ENCODE peak calls at places on chromosome 21, in nine cellular contexts. One of them, this sample, is unnamed.
A peak's percentile ranks its signal among the peaks of the same experiment; 100 is the strongest.

GRCh38 chr21:27213328-27213727 is 246.4 kb upstream of the ADAMTS5 start:
- DNase-seq in SK-N-SH: no peak
- DNase-seq in GM23338: peak; percentile 62
- DNase-seq in HL-60: no peak
- DNase-seq in stomach: no peak
- DNase-seq in sigmoid colon: no peak
- DNase-seq in Panc1: no peak
- DNase-seq in endothelial cell of umbilical vein: no peak
- DNase-seq in spleen: no peak
- DNase-seq in this sample: no peak

GRCh38 chr21:23639726-23640125 is 1967.6 kb downstream of the MRPL39 start:
- DNase-seq in SK-N-SH: no peak
- DNase-seq in HL-60: no peak
- DNase-seq in endothelial cell of umbilical vein: no peak
- DNase-seq in Panc1: no peak
- DNase-seq in GM23338: no peak
- DNase-seq in sigmoid colon: no peak
- DNase-seq in spleen: no peak
- DNase-seq in stomach: no peak
- DNase-seq in this sample: no peak

GRCh38 chr21:25176637-25177412 is 430.5 kb downstream of the MRPL39 start:
- DNase-seq in endothelial cell of umbilical vein: no peak
- DNase-seq in stomach: no peak
- DNase-seq in HL-60: no peak
- DNase-seq in Panc1: no peak
- DNase-seq in sigmoid colon: no peak
- DNase-seq in spleen: no peak
- DNase-seq in GM23338: no peak
- DNase-seq in SK-N-SH: peak; percentile 10
- DNase-seq in this sample: no peak

GRCh38 chr21:18384771-18385170 is 18.8 kb downstream of the TMPRSS15 start:
- DNase-seq in sigmoid colon: no peak
- DNase-seq in endothelial cell of umbilical vein: peak; percentile 1
- DNase-seq in HL-60: no peak
- DNase-seq in stomach: no peak
- DNase-seq in Panc1: no peak
- DNase-seq in spleen: no peak
- DNase-seq in GM23338: peak; percentile 76
- DNase-seq in SK-N-SH: peak; percentile 17
- DNase-seq in this sample: no peak

GRCh38 chr21:36247316-36247715 is 72.7 kb upstream of the MORC3 start:
- DNase-seq in spleen: no peak
- DNase-seq in HL-60: no peak
- DNase-seq in GM23338: no peak
- DNase-seq in sigmoid colon: no peak
- DNase-seq in SK-N-SH: no peak
- DNase-seq in Panc1: no peak
- DNase-seq in endothelial cell of umbilical vein: no peak
- DNase-seq in stomach: no peak
- DNase-seq in this sample: no peak

GRCh38 chr21:36784942-36785341 is 86.0 kb downstream of the SIM2 start:
- DNase-seq in sigmoid colon: no peak
- DNase-seq in SK-N-SH: no peak
- DNase-seq in stomach: no peak
- DNase-seq in Panc1: no peak
- DNase-seq in endothelial cell of umbilical vein: no peak
- DNase-seq in HL-60: no peak
- DNase-seq in spleen: no peak
- DNase-seq in GM23338: no peak
- DNase-seq in this sample: no peak

GRCh38 chr21:28513450-28513849 is 479.2 kb downstream of the LTN1 start:
- DNase-seq in spleen: no peak
- DNase-seq in GM23338: no peak
- DNase-seq in stomach: no peak
- DNase-seq in endothelial cell of umbilical vein: no peak
- DNase-seq in SK-N-SH: no peak
- DNase-seq in sigmoid colon: no peak
- DNase-seq in HL-60: no peak
- DNase-seq in Panc1: no peak
- DNase-seq in this sample: no peak

GRCh38 chr21:18877932-18878331 is 474.3 kb upstream of the TMPRSS15 start:
- DNase-seq in Panc1: no peak
- DNase-seq in spleen: no peak
- DNase-seq in sigmoid colon: no peak
- DNase-seq in HL-60: no peak
- DNase-seq in stomach: no peak
- DNase-seq in SK-N-SH: no peak
- DNase-seq in GM23338: no peak
- DNase-seq in endothelial cell of umbilical vein: no peak
- DNase-seq in this sample: no peak

GRCh38 chr21:30463713-30464112 is 16.5 kb downstream of the KRTAP19-1 start:
- DNase-seq in spleen: no peak
- DNase-seq in SK-N-SH: peak; percentile 12
- DNase-seq in HL-60: no peak
- DNase-seq in endothelial cell of umbilical vein: no peak
- DNase-seq in sigmoid colon: no peak
- DNase-seq in Panc1: peak; percentile 4
- DNase-seq in GM23338: peak; percentile 67
- DNase-seq in stomach: no peak
- DNase-seq in this sample: no peak

GRCh38 chr21:27424601-27425000 is 457.7 kb upstream of the ADAMTS5 start:
- DNase-seq in Panc1: no peak
- DNase-seq in spleen: no peak
- DNase-seq in GM23338: no peak
- DNase-seq in endothelial cell of umbilical vein: no peak
- DNase-seq in stomach: no peak
- DNase-seq in SK-N-SH: no peak
- DNase-seq in HL-60: peak; percentile 31
- DNase-seq in sigmoid colon: no peak
- DNase-seq in this sample: no peak

GRCh38 chr21:31543191-31543590 is 116.3 kb upstream of the SOD1 start:
- DNase-seq in spleen: no peak
- DNase-seq in GM23338: no peak
- DNase-seq in Panc1: no peak
- DNase-seq in endothelial cell of umbilical vein: no peak
- DNase-seq in SK-N-SH: no peak
- DNase-seq in sigmoid colon: no peak
- DNase-seq in stomach: no peak
- DNase-seq in HL-60: no peak
- DNase-seq in this sample: no peak

GRCh38 chr21:25867041-25867440 is 132.3 kb downstream of the GABPA start:
- DNase-seq in Panc1: no peak
- DNase-seq in HL-60: no peak
- DNase-seq in sigmoid colon: no peak
- DNase-seq in spleen: no peak
- DNase-seq in endothelial cell of umbilical vein: no peak
- DNase-seq in SK-N-SH: peak; percentile 22
- DNase-seq in GM23338: no peak
- DNase-seq in stomach: no peak
- DNase-seq in this sample: no peak

GRCh38 chr21:21146587-21147373 is 148.6 kb downstream of the NCAM2 start:
- DNase-seq in endothelial cell of umbilical vein: no peak
- DNase-seq in Panc1: no peak
- DNase-seq in GM23338: no peak
- DNase-seq in SK-N-SH: no peak
- DNase-seq in sigmoid colon: no peak
- DNase-seq in spleen: no peak
- DNase-seq in HL-60: no peak
- DNase-seq in stomach: no peak
- DNase-seq in this sample: no peak

GRCh38 chr21:29299906-29300546 is 1.3 kb downstream of the BACH1 start:
- DNase-seq in stomach: peak; percentile 39
- DNase-seq in GM23338: peak; percentile 74
- DNase-seq in SK-N-SH: peak; percentile 44
- DNase-seq in Panc1: peak; percentile 10
- DNase-seq in HL-60: peak; percentile 90
- DNase-seq in spleen: peak; percentile 86
- DNase-seq in endothelial cell of umbilical vein: peak; percentile 56
- DNase-seq in sigmoid colon: peak; percentile 79
- DNase-seq in this sample: no peak

GRCh38 chr21:37060296-37060695 is 12.6 kb downstream of the PIGP start:
- DNase-seq in spleen: no peak
- DNase-seq in Panc1: peak; percentile 83
- DNase-seq in endothelial cell of umbilical vein: peak; percentile 77
- DNase-seq in GM23338: peak; percentile 80
- DNase-seq in HL-60: no peak
- DNase-seq in SK-N-SH: peak; percentile 45
- DNase-seq in stomach: peak; percentile 40
- DNase-seq in sigmoid colon: no peak
- DNase-seq in this sample: no peak

GRCh38 chr21:27631471-27631870 is 664.6 kb upstream of the ADAMTS5 start:
- DNase-seq in endothelial cell of umbilical vein: no peak
- DNase-seq in HL-60: no peak
- DNase-seq in stomach: no peak
- DNase-seq in GM23338: no peak
- DNase-seq in sigmoid colon: no peak
- DNase-seq in spleen: no peak
- DNase-seq in SK-N-SH: no peak
- DNase-seq in Panc1: no peak
- DNase-seq in this sample: no peak

GRCh38 chr21:21682172-21682571 is 684.0 kb downstream of the NCAM2 start:
- DNase-seq in SK-N-SH: no peak
- DNase-seq in endothelial cell of umbilical vein: no peak
- DNase-seq in GM23338: no peak
- DNase-seq in stomach: no peak
- DNase-seq in sigmoid colon: no peak
- DNase-seq in Panc1: no peak
- DNase-seq in HL-60: no peak
- DNase-seq in spleen: no peak
- DNase-seq in this sample: no peak

GRCh38 chr21:35207322-35207721 is 158.2 kb upstream of the RUNX1 start:
- DNase-seq in SK-N-SH: no peak
- DNase-seq in sigmoid colon: no peak
- DNase-seq in Panc1: no peak
- DNase-seq in stomach: no peak
- DNase-seq in GM23338: no peak
- DNase-seq in HL-60: no peak
- DNase-seq in spleen: no peak
- DNase-seq in endothelial cell of umbilical vein: no peak
- DNase-seq in this sample: no peak
- H3K27ac ChIP-seq in SK-N-SH: no peak overlapping the region
- H3K27ac ChIP-seq in sigmoid colon: peak overlapping the region; percentile 82
- H3K27ac ChIP-seq in Panc1: no peak overlapping the region
- H3K27ac ChIP-seq in stomach: peak overlapping the region; percentile 86
- H3K27ac ChIP-seq in GM23338: no peak overlapping the region
- H3K27ac ChIP-seq in HL-60: no peak overlapping the region
- H3K27ac ChIP-seq in spleen: peak overlapping the region; percentile 58
- H3K27ac ChIP-seq in endothelial cell of umbilical vein: no peak overlapping the region
- H3K27ac ChIP-seq in this sample: peak overlapping the region; percentile 75

GRCh38 chr21:33357177-33357576 is 32.4 kb downstream of the IFNAR1 start:
- DNase-seq in GM23338: no peak
- DNase-seq in SK-N-SH: no peak
- DNase-seq in sigmoid colon: no peak
- DNase-seq in HL-60: no peak
- DNase-seq in Panc1: no peak
- DNase-seq in spleen: no peak
- DNase-seq in stomach: no peak
- DNase-seq in endothelial cell of umbilical vein: no peak
- DNase-seq in this sample: no peak

GRCh38 chr21:33362044-33362555 is 37.3 kb downstream of the IFNAR1 start:
- DNase-seq in SK-N-SH: no peak
- DNase-seq in HL-60: peak; percentile 94
- DNase-seq in sigmoid colon: no peak
- DNase-seq in Panc1: no peak
- DNase-seq in stomach: peak; percentile 50
- DNase-seq in endothelial cell of umbilical vein: no peak
- DNase-seq in spleen: peak; percentile 82
- DNase-seq in GM23338: peak; percentile 92
- DNase-seq in this sample: no peak

GRCh38 chr21:33360871-33361602 is 36.3 kb downstream of the IFNAR1 start:
- DNase-seq in spleen: peak; percentile 93
- DNase-seq in stomach: peak; percentile 82
- DNase-seq in Panc1: peak; percentile 67
- DNase-seq in GM23338: peak; percentile 90
- DNase-seq in endothelial cell of umbilical vein: peak; percentile 77
- DNase-seq in SK-N-SH: peak; percentile 71
- DNase-seq in HL-60: peak; percentile 84
- DNase-seq in sigmoid colon: peak; percentile 80
- DNase-seq in this sample: no peak

GRCh38 chr21:33360281-33360680 is 35.5 kb downstream of the IFNAR1 start:
- DNase-seq in sigmoid colon: no peak
- DNase-seq in spleen: no peak
- DNase-seq in SK-N-SH: no peak
- DNase-seq in Panc1: no peak
- DNase-seq in HL-60: no peak
- DNase-seq in GM23338: no peak
- DNase-seq in endothelial cell of umbilical vein: peak; percentile 66
- DNase-seq in stomach: no peak
- DNase-seq in this sample: no peak

GRCh38 chr21:33359446-33359845 is 34.7 kb downstream of the IFNAR1 start:
- DNase-seq in GM23338: no peak
- DNase-seq in SK-N-SH: no peak
- DNase-seq in HL-60: no peak
- DNase-seq in endothelial cell of umbilical vein: no peak
- DNase-seq in sigmoid colon: no peak
- DNase-seq in Panc1: no peak
- DNase-seq in stomach: no peak
- DNase-seq in spleen: no peak
- DNase-seq in this sample: no peak
- TF ChIP-seq POLR2AphosphoS5 in GM23338: no peak
- TF ChIP-seq POLR2AphosphoS5 in SK-N-SH: no peak
- TF ChIP-seq POLR2AphosphoS5 in HL-60: no peak
- TF ChIP-seq POLR2AphosphoS5 in endothelial cell of umbilical vein: no peak
- TF ChIP-seq POLR2AphosphoS5 in sigmoid colon: no peak
- TF ChIP-seq POLR2AphosphoS5 in Panc1: no peak
- TF ChIP-seq POLR2AphosphoS5 in stomach: no peak
- TF ChIP-seq POLR2AphosphoS5 in spleen: no peak
- TF ChIP-seq POLR2AphosphoS5 in this sample: no peak

GRCh38 chr21:15978158-15978805 is 248.5 kb downstream of the USP25 start:
- DNase-seq in stomach: no peak
- DNase-seq in spleen: no peak
- DNase-seq in SK-N-SH: peak; percentile 22
- DNase-seq in endothelial cell of umbilical vein: no peak
- DNase-seq in GM23338: peak; percentile 36
- DNase-seq in HL-60: no peak
- DNase-seq in Panc1: no peak
- DNase-seq in sigmoid colon: no peak
- DNase-seq in this sample: no peak

GRCh38 chr21:15976807-15977206 is 247.0 kb downstream of the USP25 start:
- DNase-seq in endothelial cell of umbilical vein: peak; percentile 45
- DNase-seq in SK-N-SH: no peak
- DNase-seq in sigmoid colon: no peak
- DNase-seq in GM23338: peak; percentile 46
- DNase-seq in spleen: no peak
- DNase-seq in HL-60: no peak
- DNase-seq in Panc1: no peak
- DNase-seq in stomach: no peak
- DNase-seq in this sample: no peak
- TF ChIP-seq CTCF in endothelial cell of umbilical vein: peak; percentile 22
- TF ChIP-seq CTCF in SK-N-SH: no peak
- TF ChIP-seq CTCF in sigmoid colon: no peak
- TF ChIP-seq CTCF in GM23338: peak; percentile 57
- TF ChIP-seq CTCF in spleen: no peak
- TF ChIP-seq CTCF in HL-60: peak; percentile 13
- TF ChIP-seq CTCF in Panc1: peak; percentile 20
- TF ChIP-seq CTCF in stomach: no peak
- TF ChIP-seq CTCF in this sample: no peak

DNA sequence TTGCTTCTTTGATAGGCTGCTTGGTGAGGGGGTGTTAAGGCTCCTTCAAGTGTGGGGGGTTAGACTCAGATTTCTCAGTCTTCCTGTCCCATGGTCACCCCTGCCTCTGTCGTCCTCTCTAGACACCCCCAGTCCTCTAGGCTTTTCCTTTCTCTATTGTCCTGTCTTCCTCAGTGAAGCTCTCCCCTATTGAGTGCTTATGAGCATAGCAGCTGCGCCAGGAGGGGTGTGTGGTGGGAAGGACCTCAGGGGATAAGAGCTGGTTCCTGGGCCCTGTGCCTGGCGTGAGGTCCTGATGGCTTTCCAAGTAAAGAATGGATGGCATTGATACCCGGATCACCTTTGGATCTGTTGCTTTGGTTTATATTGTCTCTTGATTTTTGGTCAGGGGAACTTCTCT is 69.1 kb downstream of the DIP2A start:
- DNase-seq in HL-60: no peak
- DNase-seq in SK-N-SH: no peak
- DNase-seq in GM23338: no peak
- DNase-seq in spleen: no peak
- DNase-seq in Panc1: no peak
- DNase-seq in sigmoid colon: no peak
- DNase-seq in endothelial cell of umbilical vein: no peak
- DNase-seq in stomach: no peak
- DNase-seq in this sample: no peak
- H3K27ac ChIP-seq in HL-60: no peak overlapping the region
- H3K27ac ChIP-seq in SK-N-SH: no peak overlapping the region
- H3K27ac ChIP-seq in GM23338: no peak overlapping the region
- H3K27ac ChIP-seq in spleen: no peak overlapping the region
- H3K27ac ChIP-seq in Panc1: no peak overlapping the region
- H3K27ac ChIP-seq in sigmoid colon: no peak overlapping the region
- H3K27ac ChIP-seq in endothelial cell of umbilical vein: no peak overlapping the region
- H3K27ac ChIP-seq in stomach: no peak overlapping the region
- H3K27ac ChIP-seq in this sample: no peak overlapping the region

This sample was measured in vagina.